ENCODE peak calls at places on chromosomes 12 and 14, in five cellular contexts. One of them, this sample, is unnamed.

GRCh38 chr14:29618323-29619067 is 309.2 kb downstream of the PRKD1 start:
- DNase-seq in HepG2: no peak
- DNase-seq in GM12878: no peak
- DNase-seq in K562: no peak
- DNase-seq in HCT116: no peak
- DNase-seq in this sample: no peak

GRCh38 chr12:12221560-12221959 is 45.3 kb downstream of the LRP6 start:
- DNase-seq in HepG2: no peak
- DNase-seq in GM12878: peak
- DNase-seq in K562: no peak
- DNase-seq in HCT116: no peak
- DNase-seq in this sample: no peak

GRCh38 chr12:2806700-2807099 is 5.8 kb upstream of the ITFG2 start:
- DNase-seq in HepG2: no peak
- DNase-seq in GM12878: no peak
- DNase-seq in K562: no peak
- DNase-seq in HCT116: no peak
- DNase-seq in this sample: no peak

GRCh38 chr12:124369055-124369900 is 74.4 kb downstream of the RFLNA start:
- DNase-seq in HepG2: peak
- DNase-seq in GM12878: no peak
- DNase-seq in K562: no peak
- DNase-seq in HCT116: no peak
- DNase-seq in this sample: no peak

GRCh38 chr12:41963398-41963797 is 181.3 kb downstream of the GXYLT1 start:
- DNase-seq in HepG2: no peak
- DNase-seq in GM12878: no peak
- DNase-seq in K562: no peak
- DNase-seq in HCT116: no peak
- DNase-seq in this sample: no peak

GRCh38 chr14:96085369-96085768 is 46.2 kb downstream of the C14orf132 start:
- DNase-seq in HepG2: no peak
- DNase-seq in GM12878: no peak
- DNase-seq in K562: no peak
- DNase-seq in HCT116: no peak
- DNase-seq in this sample: no peak

GRCh38 chr14:85415015-85415712 is 114.8 kb upstream of the FLRT2 start:
- DNase-seq in HepG2: peak
- DNase-seq in GM12878: no peak
- DNase-seq in K562: no peak
- DNase-seq in HCT116: no peak
- DNase-seq in this sample: peak

GRCh38 chr12:54036620-54037359 is 3.9 kb downstream of the HOXC5 start:
- DNase-seq in HepG2: no peak
- DNase-seq in GM12878: no peak
- DNase-seq in K562: no peak
- DNase-seq in HCT116: no peak
- DNase-seq in this sample: no peak

GRCh38 chr14:100532916-100533630 is 54.1 kb downstream of the BEGAIN start:
- DNase-seq in HepG2: no peak
- DNase-seq in GM12878: no peak
- DNase-seq in K562: no peak
- DNase-seq in HCT116: no peak
- DNase-seq in this sample: no peak

GRCh38 chr14:94110552-94111181 is at the start of gene IFI27:
- DNase-seq in HepG2: no peak
- DNase-seq in GM12878: no peak
- DNase-seq in K562: peak
- DNase-seq in HCT116: no peak
- DNase-seq in this sample: no peak

GRCh38 chr12:4330203-4330602 is 9.2 kb downstream of the TIGAR start:
- DNase-seq in HepG2: no peak
- DNase-seq in GM12878: no peak
- DNase-seq in K562: no peak
- DNase-seq in HCT116: no peak
- DNase-seq in this sample: no peak

GRCh38 chr12:53734425-53734824 is 7.2 kb upstream of the CALCOCO1 start:
- DNase-seq in HepG2: no peak
- DNase-seq in GM12878: no peak
- DNase-seq in K562: no peak
- DNase-seq in HCT116: no peak
- DNase-seq in this sample: no peak

GRCh38 chr14:80787876-80788275 is 153.7 kb downstream of the CEP128 start:
- DNase-seq in HepG2: no peak
- DNase-seq in GM12878: no peak
- DNase-seq in K562: no peak
- DNase-seq in HCT116: no peak
- DNase-seq in this sample: no peak

GRCh38 chr12:104682790-104683279 is 226.1 kb downstream of the CHST11 start:
- DNase-seq in HepG2: no peak
- DNase-seq in GM12878: peak
- DNase-seq in K562: no peak
- DNase-seq in HCT116: no peak
- DNase-seq in this sample: no peak

GRCh38 chr12:110199360-110200123 is 75.4 kb downstream of the IFT81 start:
- DNase-seq in HepG2: peak
- DNase-seq in GM12878: peak
- DNase-seq in K562: no peak
- DNase-seq in HCT116: no peak
- DNase-seq in this sample: no peak

GRCh38 chr12:70885952-70886351 is 34.6 kb downstream of the PTPRR start:
- DNase-seq in HepG2: no peak
- DNase-seq in GM12878: no peak
- DNase-seq in K562: no peak
- DNase-seq in HCT116: no peak
- DNase-seq in this sample: no peak

GRCh38 chr14:50399251-50400032 is 2.8 kb upstream of the CDKL1 start:
- DNase-seq in HepG2: no peak
- DNase-seq in GM12878: no peak
- DNase-seq in K562: no peak
- DNase-seq in HCT116: peak
- DNase-seq in this sample: no peak

GRCh38 chr14:51552275-51552674 is 99.4 kb upstream of the FRMD6 start:
- DNase-seq in HepG2: no peak
- DNase-seq in GM12878: no peak
- DNase-seq in K562: no peak
- DNase-seq in HCT116: no peak
- DNase-seq in this sample: no peak

GRCh38 chr14:28264306-28264705 is 502.3 kb upstream of the FOXG1 start:
- DNase-seq in HepG2: no peak
- DNase-seq in GM12878: no peak
- DNase-seq in K562: no peak
- DNase-seq in HCT116: no peak
- DNase-seq in this sample: no peak

GRCh38 chr12:76445469-76445868 is 97.3 kb upstream of the BBS10 start:
- DNase-seq in HepG2: no peak
- DNase-seq in GM12878: no peak
- DNase-seq in K562: no peak
- DNase-seq in HCT116: no peak
- DNase-seq in this sample: no peak

GRCh38 chr12:125533434-125534029 is 468.3 kb downstream of the AACS start:
- DNase-seq in HepG2: peak
- DNase-seq in GM12878: no peak
- DNase-seq in K562: peak
- DNase-seq in HCT116: no peak
- DNase-seq in this sample: peak

GRCh38 chr14:76812093-76812421 is 625 bp downstream of the ANGEL1 start:
- DNase-seq in HepG2: no peak
- DNase-seq in GM12878: no peak
- DNase-seq in K562: no peak
- DNase-seq in HCT116: no peak
- DNase-seq in this sample: no peak

GRCh38 chr14:81936902-81937301 is 403.2 kb upstream of the SEL1L start:
- DNase-seq in HepG2: no peak
- DNase-seq in GM12878: no peak
- DNase-seq in K562: no peak
- DNase-seq in HCT116: no peak
- DNase-seq in this sample: no peak

GRCh38 chr14:34423445-34423844 is 38.6 kb downstream of the SPTSSA start:
- DNase-seq in HepG2: no peak
- DNase-seq in GM12878: no peak
- DNase-seq in K562: no peak
- DNase-seq in HCT116: no peak
- DNase-seq in this sample: no peak

GRCh38 chr12:130090564-130090963 is 71.7 kb upstream of the FZD10 start:
- DNase-seq in HepG2: no peak
- DNase-seq in GM12878: no peak
- DNase-seq in K562: no peak
- DNase-seq in HCT116: no peak
- DNase-seq in this sample: no peak

GRCh38 chr12:8493084-8493483 is 20.2 kb upstream of the CLEC4D start:
- DNase-seq in HepG2: no peak
- DNase-seq in GM12878: peak
- DNase-seq in K562: no peak
- DNase-seq in HCT116: no peak
- DNase-seq in this sample: no peak

GRCh38 chr12:119988788-119989618 is at the start of gene BICDL1:
- DNase-seq in HepG2: peak
- DNase-seq in GM12878: peak
- DNase-seq in K562: peak
- DNase-seq in HCT116: peak
- DNase-seq in this sample: peak

GRCh38 chr12:107319536-107320030 is 226.2 kb upstream of the CRY1 start:
- DNase-seq in HepG2: no peak
- DNase-seq in GM12878: no peak
- DNase-seq in K562: no peak
- DNase-seq in HCT116: no peak
- DNase-seq in this sample: no peak

GRCh38 chr12:53051058-53051880 is 1.4 kb downstream of the TNS2 start:
- DNase-seq in HepG2: peak
- DNase-seq in GM12878: no peak
- DNase-seq in K562: no peak
- DNase-seq in HCT116: no peak
- DNase-seq in this sample: no peak

GRCh38 chr12:109881752-109882151 is 1.4 kb upstream of the GLTP start:
- DNase-seq in HepG2: no peak
- DNase-seq in GM12878: no peak
- DNase-seq in K562: no peak
- DNase-seq in HCT116: no peak
- DNase-seq in this sample: no peak

GRCh38 chr14:72559669-72560068 is 334.2 kb downstream of the DPF3 start:
- DNase-seq in HepG2: no peak
- DNase-seq in GM12878: no peak
- DNase-seq in K562: no peak
- DNase-seq in HCT116: no peak
- DNase-seq in this sample: no peak

GRCh38 chr12:48966177-48966890 is 5.2 kb downstream of the WNT10B start:
- DNase-seq in HepG2: no peak
- DNase-seq in GM12878: no peak
- DNase-seq in K562: no peak
- DNase-seq in HCT116: no peak
- DNase-seq in this sample: no peak
- H2AFZ ChIP-seq in HepG2: no peak
- H2AFZ ChIP-seq in GM12878: no peak
- H2AFZ ChIP-seq in K562: no peak
- H2AFZ ChIP-seq in HCT116: no peak
- H2AFZ ChIP-seq in this sample: no peak

GRCh38 chr12:19402743-19403400 is 36.4 kb upstream of the AEBP2 start:
- DNase-seq in HepG2: peak
- DNase-seq in GM12878: no peak
- DNase-seq in K562: no peak
- DNase-seq in HCT116: no peak
- DNase-seq in this sample: no peak
- TF ChIP-seq SRF in HepG2: no peak
- TF ChIP-seq SRF in GM12878: no peak
- TF ChIP-seq SRF in K562: no peak
- TF ChIP-seq SRF in HCT116: no peak
- TF ChIP-seq SRF in this sample: no peak

GRCh38 chr12:88184196-88184595 is 42.1 kb downstream of the TMTC3 start:
- DNase-seq in HepG2: no peak
- DNase-seq in GM12878: no peak
- DNase-seq in K562: no peak
- DNase-seq in HCT116: no peak
- DNase-seq in this sample: no peak

GRCh38 chr12:88185988-88186387 is 43.9 kb downstream of the TMTC3 start:
- DNase-seq in HepG2: no peak
- DNase-seq in GM12878: peak
- DNase-seq in K562: no peak
- DNase-seq in HCT116: peak
- DNase-seq in this sample: no peak

GRCh38 chr12:88187571-88187970 is 45.5 kb downstream of the TMTC3 start:
- DNase-seq in HepG2: no peak
- DNase-seq in GM12878: no peak
- DNase-seq in K562: no peak
- DNase-seq in HCT116: no peak
- DNase-seq in this sample: no peak

GRCh38 chr12:88185279-88185678 is 43.2 kb downstream of the TMTC3 start:
- DNase-seq in HepG2: no peak
- DNase-seq in GM12878: no peak
- DNase-seq in K562: no peak
- DNase-seq in HCT116: no peak
- DNase-seq in this sample: no peak

DNA sequence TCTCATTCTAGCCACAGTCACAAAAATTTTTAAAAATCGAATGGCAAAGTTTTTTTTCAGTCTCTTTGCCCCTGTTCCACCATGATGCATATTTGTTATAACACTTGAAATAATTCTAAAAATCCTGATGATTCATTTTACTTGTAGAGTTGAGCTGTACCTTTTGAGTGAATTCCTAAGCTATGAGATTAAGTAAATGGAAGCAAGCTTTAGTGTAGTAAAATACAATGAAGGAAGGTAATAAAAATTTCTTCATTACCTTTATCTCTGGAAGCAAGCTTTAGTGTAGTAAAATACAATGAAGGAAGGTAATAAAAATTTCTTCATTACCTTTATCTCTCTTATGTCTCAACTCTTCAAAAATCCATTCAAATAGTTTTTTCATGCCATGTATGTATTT is 46.1 kb downstream of the TMTC3 start:
- DNase-seq in HepG2: no peak
- DNase-seq in GM12878: no peak
- DNase-seq in K562: no peak
- DNase-seq in HCT116: no peak
- DNase-seq in this sample: no peak
- TF ChIP-seq YY1 in HepG2: no peak
- TF ChIP-seq YY1 in GM12878: no peak
- TF ChIP-seq YY1 in K562: no peak
- TF ChIP-seq YY1 in HCT116: no peak
- TF ChIP-seq YY1 in this sample: no peak

GRCh38 chr14:103519837-103520212 is 2.8 kb downstream of the CKB start:
- DNase-seq in HepG2: no peak
- DNase-seq in GM12878: no peak
- DNase-seq in K562: no peak
- DNase-seq in HCT116: no peak
- DNase-seq in this sample: no peak

GRCh38 chr14:103521438-103521961 is 1.1 kb downstream of the CKB start:
- DNase-seq in HepG2: no peak
- DNase-seq in GM12878: no peak
- DNase-seq in K562: peak
- DNase-seq in HCT116: no peak
- DNase-seq in this sample: no peak

GRCh38 chr14:103522028-103522581 is 525 bp downstream of the CKB start:
- DNase-seq in HepG2: no peak
- DNase-seq in GM12878: no peak
- DNase-seq in K562: peak
- DNase-seq in HCT116: no peak
- DNase-seq in this sample: peak

GRCh38 chr14:103520269-103520656 is 2.4 kb downstream of the CKB start:
- DNase-seq in HepG2: no peak
- DNase-seq in GM12878: no peak
- DNase-seq in K562: no peak
- DNase-seq in HCT116: no peak
- DNase-seq in this sample: no peak

GRCh38 chr14:103520657-103521437 is 1.8 kb downstream of the CKB start:
- DNase-seq in HepG2: no peak
- DNase-seq in GM12878: no peak
- DNase-seq in K562: peak
- DNase-seq in HCT116: peak
- DNase-seq in this sample: no peak
- H2AFZ ChIP-seq in HepG2: no peak
- H2AFZ ChIP-seq in GM12878: peak
- H2AFZ ChIP-seq in K562: peak
- H2AFZ ChIP-seq in HCT116: no peak
- H2AFZ ChIP-seq in this sample: no peak